ENCODE peak calls at places on chromosomes 6 and 20, in five cellular contexts. P is GM10248, Y is fibroblast of the aortic adventitia, B is SK-N-SH, A is body of pancreas. W is an unnamed sample.

GRCh38 chr6:15620616-15621015 is 42.2 kb downstream of the DTNBP1 start:
- DNase-seq in P (no peak), Y (no peak), B (peak), A (no peak), W (no peak)

GRCh38 chr6:97669191-97669651 is 386.2 kb upstream of the MMS22L start:
- DNase-seq in P (peak), Y (peak), B (peak), A (no peak), W (peak)

GRCh38 chr20:3896302-3896701 is 7.1 kb downstream of the PANK2 start:
- DNase-seq in P (no peak), Y (peak), B (no peak), A (no peak), W (no peak)

GRCh38 chr20:46348972-46349741 is 40.9 kb upstream of the CDH22 start:
- DNase-seq in P (peak), Y (peak), B (peak), A (peak), W (peak)

GRCh38 chr6:112827793-112828192 is 480.7 kb downstream of the RFPL4B start:
- DNase-seq in P (peak), Y (peak), B (no peak), A (peak), W (peak)

GRCh38 chr6:151068761-151069312 is 170.9 kb upstream of the AKAP12 start:
- DNase-seq in P (no peak), Y (peak), B (no peak), A (no peak), W (no peak)

GRCh38 chr20:17620371-17621228 is 50.7 kb downstream of the DSTN start:
- DNase-seq in P (no peak), Y (no peak), B (peak), A (peak), W (no peak)

GRCh38 chr6:90187437-90188049 is 109.1 kb downstream of the BACH2 start:
- DNase-seq in P (no peak), Y (no peak), B (peak), A (no peak), W (no peak)

GRCh38 chr6:14542670-14543366 is 425.2 kb downstream of the CD83 start:
- DNase-seq in P (peak), Y (peak), B (no peak), A (no peak), W (peak)

GRCh38 chr6:136772685-136773472 is 19.4 kb downstream of the MAP3K5 start:
- DNase-seq in P (peak), Y (no peak), B (no peak), A (peak), W (peak)

GRCh38 chr20:40160151-40160550 is 528.9 kb downstream of the MAFB start:
- DNase-seq in P (peak), Y (peak), B (peak), A (peak), W (peak)

DNA sequence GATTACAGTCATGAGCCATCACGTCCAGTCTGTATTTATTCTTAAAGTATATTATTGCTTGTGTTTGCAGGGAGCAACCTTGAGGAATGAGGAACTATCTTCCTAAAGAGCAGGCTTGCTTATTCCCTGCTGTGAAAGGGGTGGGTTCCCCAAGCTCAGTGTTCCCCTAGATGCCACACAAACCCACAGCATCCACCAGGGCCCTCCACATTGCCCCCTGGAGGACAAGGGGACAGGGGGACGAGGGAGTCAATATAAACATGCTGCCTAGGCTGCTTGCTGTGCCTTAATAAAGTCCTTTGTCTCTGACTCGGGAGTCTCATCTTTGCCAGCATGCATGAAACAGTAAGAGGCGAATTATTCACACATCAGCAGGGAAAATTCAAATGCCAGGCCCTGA is 8.0 kb upstream of the IDH3B start:
- DNase-seq in P (no peak), Y (no peak), B (no peak), A (no peak), W (no peak)
- TF ChIP-seq CTCF in P (no peak), Y (peak), B (peak), A (no peak), W (peak)

GRCh38 chr20:63497138-63497945 is 1.5 kb downstream of the EEF1A2 start:
- DNase-seq in P (no peak), Y (no peak), B (peak), A (no peak), W (no peak)

GRCh38 chr20:63497946-63498935 is 642 bp downstream of the EEF1A2 start:
- DNase-seq in P (no peak), Y (no peak), B (peak), A (peak), W (no peak)

GRCh38 chr20:63499333-63499969 is 568 bp upstream of the EEF1A2 start:
- DNase-seq in P (no peak), Y (no peak), B (peak), A (no peak), W (no peak)

GRCh38 chr20:63500151-63500901 is 1.4 kb upstream of the EEF1A2 start:
- DNase-seq in P (no peak), Y (no peak), B (no peak), A (no peak), W (no peak)

DNA sequence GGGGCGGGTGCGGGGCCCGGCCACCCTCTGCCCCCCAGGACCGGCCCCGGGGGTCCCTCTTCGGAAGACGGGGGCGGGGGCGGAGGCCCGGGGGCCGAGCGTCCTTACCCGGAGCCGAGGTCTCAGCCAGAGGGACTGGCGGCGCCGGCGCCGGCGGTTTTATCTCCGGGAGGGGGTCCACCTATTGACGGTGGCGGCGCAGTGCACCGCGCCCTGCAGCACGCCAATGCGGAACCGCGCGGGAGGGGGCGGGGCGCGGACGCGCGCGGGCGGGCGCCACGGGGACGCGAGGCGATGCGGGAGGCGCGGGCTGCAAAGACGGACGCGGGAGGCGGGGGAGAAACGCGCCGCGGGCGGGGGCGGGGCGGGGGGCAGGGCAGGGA is at the start of gene EEF1A2:
- DNase-seq in P (no peak), Y (no peak), B (peak), A (peak), W (peak)
- TF ChIP-seq CTCF in P (peak), Y (peak), B (no peak), A (no peak), W (peak)

DNA sequence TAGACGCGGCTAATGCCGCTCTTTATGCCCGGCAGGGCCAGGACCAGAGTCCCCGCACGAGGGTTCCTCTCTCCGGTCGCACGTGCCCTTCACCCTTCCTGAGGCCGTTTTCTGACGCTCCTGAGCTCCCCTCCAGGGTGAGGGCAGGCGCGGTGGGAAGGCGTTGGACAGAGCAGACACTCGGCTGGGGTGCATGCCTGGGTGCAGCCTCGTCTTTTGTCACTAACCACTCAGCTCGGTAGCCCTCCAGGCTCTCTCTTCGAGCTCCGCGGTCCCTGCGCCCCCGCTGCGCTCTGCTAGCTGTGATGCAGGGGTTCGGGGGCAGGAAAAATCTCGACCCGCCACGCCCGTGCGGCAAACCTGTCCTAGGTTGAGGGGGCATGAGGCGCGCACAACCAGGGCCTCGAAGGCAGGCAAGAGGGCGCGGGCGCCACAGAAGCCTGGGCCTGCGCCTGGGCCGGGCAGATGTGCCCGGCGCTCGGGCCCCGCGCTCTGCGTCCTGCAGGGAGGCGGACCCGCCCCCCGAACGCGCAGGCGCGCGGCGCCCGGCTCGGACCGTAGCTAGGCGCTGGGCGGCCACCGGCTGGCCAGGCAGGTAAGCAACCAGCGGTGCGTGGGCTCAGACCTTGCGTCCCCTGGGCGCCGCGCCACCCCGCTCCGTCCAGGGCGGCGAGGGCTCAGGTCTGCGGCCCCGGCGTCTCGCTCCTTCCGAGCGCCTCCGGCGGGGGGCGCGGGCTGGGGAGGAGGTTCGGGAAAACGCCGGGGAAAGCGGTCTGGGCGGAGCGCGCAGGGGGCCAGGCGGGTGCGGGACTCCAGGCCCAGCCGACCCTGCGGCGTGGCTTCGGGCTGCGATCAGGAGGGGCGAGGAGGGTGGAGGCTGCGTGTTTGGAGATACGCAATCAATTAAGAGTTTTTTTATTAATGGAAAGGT is at the start of gene L3MBTL1:
- DNase-seq in P (peak), Y (peak), B (peak), A (peak), W (peak)
- TF ChIP-seq CTCF in P (no peak), Y (no peak), B (no peak), A (no peak), W (no peak)

GRCh38 chr6:85287654-85288053 is 162.2 kb upstream of the NT5E start:
- DNase-seq in P (no peak), Y (no peak), B (no peak), A (no peak), W (no peak)
- TF ChIP-seq CTCF in P (no peak), Y (no peak), B (no peak), A (no peak), W (no peak)

GRCh38 chr6:70667711-70668498 is at the start of gene SMAP1:
- DNase-seq in P (peak), Y (peak), B (peak), A (peak), W (peak)
- TF ChIP-seq CTCF in P (no peak), Y (no peak), B (no peak), A (no peak), W (no peak)